ENCODE peak calls at places on chromosomes 6 and 20, in ten cellular contexts. One of them, this sample, is unnamed.

GRCh38 chr6:12785301-12785700 is 68.7 kb downstream of the PHACTR1 start:
- DNase-seq in astrocyte of the spinal cord: no peak
- DNase-seq in endothelial cell: no peak
- DNase-seq in CD4-positive, alpha-beta T cell: no peak
- DNase-seq in OCI-LY7: no peak
- DNase-seq in GM23338: no peak
- DNase-seq in AG10803: no peak
- DNase-seq in AG09309: no peak
- DNase-seq in ovary: no peak
- DNase-seq in suprapubic skin: no peak
- DNase-seq in this sample: no peak

GRCh38 chr20:6104493-6105188 is 18.2 kb downstream of the FERMT1 start:
- DNase-seq in astrocyte of the spinal cord: peak
- DNase-seq in endothelial cell: no peak
- DNase-seq in CD4-positive, alpha-beta T cell: no peak
- DNase-seq in OCI-LY7: no peak
- DNase-seq in GM23338: no peak
- DNase-seq in AG10803: peak
- DNase-seq in AG09309: no peak
- DNase-seq in ovary: no peak
- DNase-seq in suprapubic skin: no peak
- DNase-seq in this sample: no peak

GRCh38 chr6:158771399-158772158 is 47.6 kb downstream of the EZR start:
- DNase-seq in astrocyte of the spinal cord: no peak
- DNase-seq in endothelial cell: no peak
- DNase-seq in CD4-positive, alpha-beta T cell: no peak
- DNase-seq in OCI-LY7: no peak
- DNase-seq in GM23338: no peak
- DNase-seq in AG10803: no peak
- DNase-seq in AG09309: no peak
- DNase-seq in ovary: no peak
- DNase-seq in suprapubic skin: no peak
- DNase-seq in this sample: no peak

GRCh38 chr20:22805219-22805618 is 220.8 kb upstream of the FOXA2 start:
- DNase-seq in astrocyte of the spinal cord: peak
- DNase-seq in endothelial cell: peak
- DNase-seq in CD4-positive, alpha-beta T cell: no peak
- DNase-seq in OCI-LY7: no peak
- DNase-seq in GM23338: peak
- DNase-seq in AG10803: peak
- DNase-seq in AG09309: peak
- DNase-seq in ovary: no peak
- DNase-seq in suprapubic skin: no peak
- DNase-seq in this sample: no peak

GRCh38 chr20:58852559-58853271 is at the start of gene GNAS:
- DNase-seq in astrocyte of the spinal cord: peak
- DNase-seq in endothelial cell: peak
- DNase-seq in CD4-positive, alpha-beta T cell: peak
- DNase-seq in OCI-LY7: peak
- DNase-seq in GM23338: peak
- DNase-seq in AG10803: peak
- DNase-seq in AG09309: no peak
- DNase-seq in ovary: no peak
- DNase-seq in suprapubic skin: no peak
- DNase-seq in this sample: peak

GRCh38 chr6:127051571-127052260 is 66.8 kb upstream of the RSPO3 start:
- DNase-seq in astrocyte of the spinal cord: peak
- DNase-seq in endothelial cell: no peak
- DNase-seq in CD4-positive, alpha-beta T cell: no peak
- DNase-seq in OCI-LY7: no peak
- DNase-seq in GM23338: no peak
- DNase-seq in AG10803: peak
- DNase-seq in AG09309: peak
- DNase-seq in ovary: no peak
- DNase-seq in suprapubic skin: no peak
- DNase-seq in this sample: no peak

GRCh38 chr20:38892091-38892981 is 33.9 kb upstream of the FAM83D start:
- DNase-seq in astrocyte of the spinal cord: no peak
- DNase-seq in endothelial cell: no peak
- DNase-seq in CD4-positive, alpha-beta T cell: no peak
- DNase-seq in OCI-LY7: peak
- DNase-seq in GM23338: no peak
- DNase-seq in AG10803: no peak
- DNase-seq in AG09309: no peak
- DNase-seq in ovary: no peak
- DNase-seq in suprapubic skin: no peak
- DNase-seq in this sample: peak

GRCh38 chr20:13852321-13852720 is 67.5 kb downstream of the NDUFAF5 start:
- DNase-seq in astrocyte of the spinal cord: no peak
- DNase-seq in endothelial cell: no peak
- DNase-seq in CD4-positive, alpha-beta T cell: no peak
- DNase-seq in OCI-LY7: no peak
- DNase-seq in GM23338: no peak
- DNase-seq in AG10803: peak
- DNase-seq in AG09309: no peak
- DNase-seq in ovary: no peak
- DNase-seq in suprapubic skin: no peak
- DNase-seq in this sample: no peak

GRCh38 chr6:170100046-170100445 is 190.8 kb downstream of the DLL1 start:
- DNase-seq in astrocyte of the spinal cord: no peak
- DNase-seq in endothelial cell: peak
- DNase-seq in CD4-positive, alpha-beta T cell: no peak
- DNase-seq in OCI-LY7: no peak
- DNase-seq in GM23338: no peak
- DNase-seq in AG10803: no peak
- DNase-seq in AG09309: no peak
- DNase-seq in ovary: no peak
- DNase-seq in suprapubic skin: peak
- DNase-seq in this sample: no peak

GRCh38 chr20:5844063-5844681 is 94.0 kb downstream of the SHLD1 start:
- DNase-seq in astrocyte of the spinal cord: peak
- DNase-seq in endothelial cell: no peak
- DNase-seq in CD4-positive, alpha-beta T cell: peak
- DNase-seq in OCI-LY7: no peak
- DNase-seq in GM23338: no peak
- DNase-seq in AG10803: peak
- DNase-seq in AG09309: no peak
- DNase-seq in ovary: no peak
- DNase-seq in suprapubic skin: no peak
- DNase-seq in this sample: peak

GRCh38 chr6:24743265-24743943 is 24.4 kb upstream of the C6orf62 start:
- DNase-seq in astrocyte of the spinal cord: peak
- DNase-seq in endothelial cell: no peak
- DNase-seq in CD4-positive, alpha-beta T cell: no peak
- DNase-seq in OCI-LY7: no peak
- DNase-seq in GM23338: no peak
- DNase-seq in AG10803: peak
- DNase-seq in AG09309: peak
- DNase-seq in ovary: no peak
- DNase-seq in suprapubic skin: no peak
- DNase-seq in this sample: peak

GRCh38 chr6:157276731-157277130 is 46.6 kb downstream of the TMEM242 start:
- DNase-seq in astrocyte of the spinal cord: no peak
- DNase-seq in endothelial cell: no peak
- DNase-seq in CD4-positive, alpha-beta T cell: no peak
- DNase-seq in OCI-LY7: no peak
- DNase-seq in GM23338: no peak
- DNase-seq in AG10803: no peak
- DNase-seq in AG09309: no peak
- DNase-seq in ovary: no peak
- DNase-seq in suprapubic skin: no peak
- DNase-seq in this sample: no peak

GRCh38 chr6:109794201-109794926 is 103.3 kb downstream of the FIG4 start:
- DNase-seq in astrocyte of the spinal cord: peak
- DNase-seq in endothelial cell: no peak
- DNase-seq in CD4-positive, alpha-beta T cell: no peak
- DNase-seq in OCI-LY7: peak
- DNase-seq in GM23338: peak
- DNase-seq in AG10803: peak
- DNase-seq in AG09309: peak
- DNase-seq in ovary: no peak
- DNase-seq in suprapubic skin: no peak
- DNase-seq in this sample: no peak

DNA sequence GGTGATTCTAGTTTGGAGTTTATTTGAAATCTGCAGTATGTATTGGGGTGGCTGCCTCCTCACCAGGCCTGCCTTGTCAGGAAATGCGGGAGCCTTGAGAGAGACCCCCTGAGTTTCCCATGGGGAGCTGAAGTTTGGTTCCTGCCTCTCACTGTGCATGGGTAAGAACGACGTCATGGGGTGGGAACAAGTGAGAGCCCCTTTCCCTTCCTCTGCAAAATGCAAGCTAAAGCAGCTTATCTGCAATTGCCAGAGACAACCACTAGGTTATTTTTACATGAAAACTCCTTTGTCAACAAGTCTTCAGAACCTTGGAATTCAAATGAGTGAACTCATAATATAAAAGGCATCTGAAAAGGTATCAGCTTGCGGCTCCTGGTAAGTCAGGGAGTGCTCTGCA is 58.4 kb downstream of the TMEM170B start:
- DNase-seq in astrocyte of the spinal cord: peak
- DNase-seq in endothelial cell: peak
- DNase-seq in CD4-positive, alpha-beta T cell: no peak
- DNase-seq in OCI-LY7: peak
- DNase-seq in GM23338: peak
- DNase-seq in AG10803: no peak
- DNase-seq in AG09309: no peak
- DNase-seq in ovary: no peak
- DNase-seq in suprapubic skin: no peak
- DNase-seq in this sample: no peak
- TF ChIP-seq CTCF in astrocyte of the spinal cord: peak
- TF ChIP-seq CTCF in endothelial cell: peak
- TF ChIP-seq CTCF in CD4-positive, alpha-beta T cell: no peak
- TF ChIP-seq CTCF in OCI-LY7: peak
- TF ChIP-seq CTCF in GM23338: peak
- TF ChIP-seq CTCF in AG10803: no peak
- TF ChIP-seq CTCF in AG09309: peak
- TF ChIP-seq CTCF in ovary: no peak
- TF ChIP-seq CTCF in suprapubic skin: no peak
- TF ChIP-seq CTCF in this sample: no peak

GRCh38 chr6:19869464-19869863 is 32.3 kb downstream of the ID4 start:
- DNase-seq in astrocyte of the spinal cord: no peak
- DNase-seq in endothelial cell: no peak
- DNase-seq in CD4-positive, alpha-beta T cell: no peak
- DNase-seq in OCI-LY7: peak
- DNase-seq in GM23338: peak
- DNase-seq in AG10803: no peak
- DNase-seq in AG09309: no peak
- DNase-seq in ovary: no peak
- DNase-seq in suprapubic skin: no peak
- DNase-seq in this sample: no peak
- TF ChIP-seq CTCF in astrocyte of the spinal cord: no peak
- TF ChIP-seq CTCF in endothelial cell: no peak
- TF ChIP-seq CTCF in CD4-positive, alpha-beta T cell: no peak
- TF ChIP-seq CTCF in OCI-LY7: peak
- TF ChIP-seq CTCF in GM23338: peak
- TF ChIP-seq CTCF in AG10803: no peak
- TF ChIP-seq CTCF in AG09309: no peak
- TF ChIP-seq CTCF in ovary: no peak
- TF ChIP-seq CTCF in suprapubic skin: no peak
- TF ChIP-seq CTCF in this sample: no peak

DNA sequence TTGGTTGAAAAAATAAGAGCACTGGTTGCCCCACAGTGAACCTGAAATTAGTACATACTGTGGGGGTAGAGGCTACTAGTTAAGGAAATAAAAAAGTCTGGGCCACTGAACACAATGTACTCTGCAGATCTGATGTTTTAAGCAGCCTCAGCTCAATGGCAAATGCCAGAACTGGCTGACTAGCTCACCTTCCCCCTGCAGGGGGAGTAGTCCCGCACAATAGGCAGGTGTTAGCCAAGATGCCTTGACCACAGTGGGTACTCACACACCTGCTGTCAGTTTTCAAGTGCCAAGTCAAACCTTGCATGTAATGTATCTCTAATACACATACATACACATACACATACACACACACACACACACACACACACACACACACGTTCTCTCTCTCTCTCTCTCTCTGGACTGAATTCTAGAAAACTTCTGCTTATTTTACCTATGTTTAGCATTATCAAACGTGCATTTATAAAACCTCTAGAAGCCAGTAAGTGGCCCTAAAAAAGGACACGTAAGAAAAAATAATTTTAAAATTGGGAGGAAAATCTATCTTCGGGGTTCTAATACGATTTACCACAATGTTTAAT is 36.1 kb downstream of the GMDS start:
- DNase-seq in astrocyte of the spinal cord: peak
- DNase-seq in endothelial cell: peak
- DNase-seq in CD4-positive, alpha-beta T cell: peak
- DNase-seq in OCI-LY7: peak
- DNase-seq in GM23338: peak
- DNase-seq in AG10803: no peak
- DNase-seq in AG09309: no peak
- DNase-seq in ovary: no peak
- DNase-seq in suprapubic skin: no peak
- DNase-seq in this sample: peak
- TF ChIP-seq CTCF in astrocyte of the spinal cord: peak
- TF ChIP-seq CTCF in endothelial cell: peak
- TF ChIP-seq CTCF in CD4-positive, alpha-beta T cell: no peak
- TF ChIP-seq CTCF in OCI-LY7: peak
- TF ChIP-seq CTCF in GM23338: peak
- TF ChIP-seq CTCF in AG10803: peak
- TF ChIP-seq CTCF in AG09309: peak
- TF ChIP-seq CTCF in ovary: no peak
- TF ChIP-seq CTCF in suprapubic skin: peak
- TF ChIP-seq CTCF in this sample: peak

DNA sequence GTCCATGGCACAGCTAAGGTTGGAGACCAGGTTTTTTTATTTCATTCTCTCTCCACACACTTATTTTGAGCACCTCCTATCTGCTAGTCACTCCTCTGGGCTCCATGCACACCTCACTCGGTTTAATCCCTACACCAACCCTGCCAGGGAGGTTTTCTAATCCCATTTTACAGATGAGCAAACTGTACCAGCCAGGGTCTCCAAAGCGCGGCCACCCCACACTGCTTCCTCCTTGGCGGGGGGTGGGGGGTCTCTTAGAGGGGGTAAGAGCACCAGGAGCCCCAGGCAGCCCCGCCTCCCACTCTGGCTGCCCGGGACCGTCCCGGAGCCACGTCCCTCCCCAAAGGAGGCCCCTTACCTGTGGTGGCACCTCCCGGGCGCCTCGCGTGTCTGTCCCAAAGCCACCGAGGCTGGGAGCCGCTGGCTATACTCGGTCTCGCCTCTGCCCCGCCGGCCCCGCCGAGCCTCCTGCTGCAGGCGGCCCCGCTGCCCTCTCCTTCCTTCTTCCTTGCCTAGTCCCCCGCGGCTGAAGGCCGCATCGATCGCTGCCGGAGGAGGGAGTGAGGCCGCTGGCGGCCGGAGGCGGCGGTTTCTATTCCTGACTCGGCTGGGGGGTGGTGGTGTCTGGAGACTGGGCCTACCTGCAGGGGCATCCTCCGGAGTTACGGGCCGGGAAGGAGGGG is at the start of gene KCNS1:
- DNase-seq in astrocyte of the spinal cord: peak
- DNase-seq in endothelial cell: peak
- DNase-seq in CD4-positive, alpha-beta T cell: no peak
- DNase-seq in OCI-LY7: no peak
- DNase-seq in GM23338: peak
- DNase-seq in AG10803: no peak
- DNase-seq in AG09309: no peak
- DNase-seq in ovary: no peak
- DNase-seq in suprapubic skin: no peak
- DNase-seq in this sample: no peak
- TF ChIP-seq CTCF in astrocyte of the spinal cord: peak
- TF ChIP-seq CTCF in endothelial cell: no peak
- TF ChIP-seq CTCF in CD4-positive, alpha-beta T cell: no peak
- TF ChIP-seq CTCF in OCI-LY7: no peak
- TF ChIP-seq CTCF in GM23338: no peak
- TF ChIP-seq CTCF in AG10803: no peak
- TF ChIP-seq CTCF in AG09309: no peak
- TF ChIP-seq CTCF in ovary: no peak
- TF ChIP-seq CTCF in suprapubic skin: no peak
- TF ChIP-seq CTCF in this sample: no peak